ENCODE peak calls at places on chromosomes 4 and X, in six cellular contexts. K is occipital lobe, O is EH, H is left kidney, W is PC-9, A is AG09309. J is an unnamed sample.

GRCh38 chr4:121156822-121157769 is 7.0 kb downstream of the TNIP3 start:
- DNase-seq in K (no peak), O (peak), H (peak), W (peak), A (no peak), J (peak)

GRCh38 chr4:35252071-35252470 is 992.2 kb downstream of the ARAP2 start:
- DNase-seq in K (no peak), O (no peak), H (no peak), W (no peak), A (no peak), J (no peak)

GRCh38 chr4:107999932-108000539 is 10.3 kb downstream of the HADH start:
- DNase-seq in K (no peak), O (no peak), H (no peak), W (no peak), A (no peak), J (no peak)

GRCh38 chrX:152600853-152601635 is 36.7 kb upstream of the GABRQ start:
- DNase-seq in K (peak), O (no peak), H (peak), W (no peak), A (no peak), J (no peak)

GRCh38 chr4:24736066-24736465 is 59.3 kb upstream of the SOD3 start:
- DNase-seq in K (no peak), O (peak), H (peak), W (no peak), A (no peak), J (no peak)

GRCh38 chr4:126051709-126052424 is 737.1 kb downstream of the FAT4 start:
- DNase-seq in K (no peak), O (peak), H (peak), W (no peak), A (peak), J (no peak)

GRCh38 chr4:147498031-147498700 is 17.3 kb downstream of the EDNRA start:
- DNase-seq in K (no peak), O (peak), H (no peak), W (no peak), A (peak), J (no peak)

GRCh38 chrX:32877592-32877991 is 333.8 kb downstream of the DMD start:
- DNase-seq in K (no peak), O (no peak), H (no peak), W (peak), A (no peak), J (no peak)

GRCh38 chr4:165709973-165710526 is 163.0 kb upstream of the TLL1 start:
- DNase-seq in K (no peak), O (no peak), H (peak), W (peak), A (no peak), J (no peak)

GRCh38 chr4:37890501-37891220 is at the start of gene TBC1D1:
- DNase-seq in K (peak), O (peak), H (peak), W (peak), A (no peak), J (peak)

GRCh38 chr4:181855307-181855706 is 387.9 kb upstream of the TENM3 start:
- DNase-seq in K (no peak), O (no peak), H (no peak), W (no peak), A (no peak), J (no peak)

GRCh38 chrX:34886011-34886410 is 56.6 kb upstream of the FAM47B start:
- DNase-seq in K (no peak), O (peak), H (no peak), W (no peak), A (no peak), J (no peak)

GRCh38 chrX:440636-441035 is 53.9 kb upstream of the PPP2R3B start:
- DNase-seq in K (no peak), O (no peak), H (no peak), W (no peak), A (no peak), J (no peak)

GRCh38 chrX:24301060-24301459 is 12.8 kb downstream of the SUPT20HL2 start:
- DNase-seq in K (no peak), O (no peak), H (no peak), W (no peak), A (no peak), J (no peak)

GRCh38 chr4:108060164-108060563 is 70.5 kb downstream of the HADH start:
- DNase-seq in K (no peak), O (peak), H (peak), W (no peak), A (peak), J (no peak)

GRCh38 chr4:70829492-70829891 is 10.2 kb downstream of the GRSF1 start:
- DNase-seq in K (no peak), O (no peak), H (no peak), W (no peak), A (no peak), J (no peak)

GRCh38 chr4:145739840-145740239 is 59.9 kb downstream of the C4orf51 start:
- DNase-seq in K (no peak), O (peak), H (peak), W (no peak), A (no peak), J (no peak)

GRCh38 chrX:78595901-78596502 is 63.1 kb downstream of the RTL3 start:
- DNase-seq in K (no peak), O (peak), H (peak), W (no peak), A (no peak), J (no peak)

GRCh38 chr4:123783936-123784335 is 387.3 kb downstream of the SPRY1 start:
- DNase-seq in K (no peak), O (peak), H (no peak), W (no peak), A (no peak), J (no peak)

GRCh38 chrX:85992811-85993229 is 54.5 kb downstream of the CHM start:
- DNase-seq in K (no peak), O (peak), H (no peak), W (no peak), A (no peak), J (no peak)

GRCh38 chrX:3166670-3167455 is 125.6 kb downstream of the ARSF start:
- DNase-seq in K (no peak), O (peak), H (peak), W (no peak), A (no peak), J (no peak)

GRCh38 chr4:4763815-4764202 is 95.7 kb upstream of the MSX1 start:
- DNase-seq in K (no peak), O (peak), H (no peak), W (no peak), A (no peak), J (no peak)

GRCh38 chrX:65752294-65752693 is 84.8 kb downstream of the MSN start:
- DNase-seq in K (no peak), O (no peak), H (no peak), W (no peak), A (no peak), J (no peak)

GRCh38 chr4:73761856-73762255 is 21.5 kb downstream of the CXCL8 start:
- DNase-seq in K (no peak), O (no peak), H (no peak), W (no peak), A (no peak), J (no peak)